ENCODE peak calls at places on chromosomes 7 and 10, in seven cellular contexts. S is K562, B is HCT116, Y is GM12878, N is A549, W is HepG2, C is SK-N-SH. O is an unnamed sample.

GRCh38 chr10:89171996-89172395 is 35.1 kb downstream of the CH25H start:
- DNase-seq in C (no peak), N (no peak), Y (no peak), W (no peak), S (no peak), B (no peak), O (no peak)

GRCh38 chr7:156122752-156123354 is 310.6 kb upstream of the SHH start:
- DNase-seq in Y (no peak), C (no peak), S (no peak), N (no peak), B (no peak), W (no peak), O (no peak)

GRCh38 chr10:77921395-77921794 is 5.2 kb downstream of the DLG5 start:
- DNase-seq in N (no peak), B (no peak), S (no peak), W (no peak), Y (no peak), C (no peak), O (no peak)

GRCh38 chr7:19522486-19522885 is 186.4 kb downstream of the POLR1F start:
- DNase-seq in B (no peak), Y (no peak), C (no peak), W (no peak), N (no peak), S (no peak), O (no peak)

GRCh38 chr7:42573904-42574692 is 337.1 kb upstream of the GLI3 start:
- DNase-seq in B (no peak), Y (no peak), W (no peak), N (no peak), S (no peak), C (no peak), O (no peak)

GRCh38 chr10:132350391-132350790 is 18.4 kb downstream of the LRRC27 start:
- DNase-seq in Y (no peak), B (no peak), W (no peak), S (no peak), N (no peak), C (no peak), O (no peak)

GRCh38 chr10:13001887-13002212 is 337 bp upstream of the CCDC3 start:
- DNase-seq in Y (no peak), B (no peak), N (no peak), S (no peak), C (no peak), W (no peak), O (no peak)

GRCh38 chr7:1720325-1720724 is 50.2 kb downstream of the ELFN1 start:
- DNase-seq in S (no peak), C (no peak), Y (no peak), W (no peak), B (no peak), N (no peak), O (no peak)

GRCh38 chr7:44134943-44135628 is 6.0 kb downstream of the MYL7 start:
- DNase-seq in N (no peak), S (no peak), C (no peak), W (no peak), B (no peak), Y (no peak), O (no peak)

GRCh38 chr7:138226001-138226476 is 149.8 kb downstream of the AKR1D1 start:
- DNase-seq in W (peak), Y (no peak), N (no peak), B (no peak), C (peak), S (no peak), O (no peak)

GRCh38 chr10:132399117-132400035 is 2.4 kb downstream of the PWWP2B start:
- DNase-seq in C (no peak), W (no peak), S (no peak), N (no peak), Y (no peak), B (no peak), O (no peak)

GRCh38 chr10:32054087-32054486 is 2.1 kb downstream of the KIF5B start:
- DNase-seq in N (no peak), W (peak), S (no peak), B (no peak), C (no peak), Y (no peak), O (peak)

GRCh38 chr7:5689118-5689517 is 92.3 kb downstream of the RNF216 start:
- DNase-seq in C (no peak), Y (no peak), W (no peak), S (no peak), B (no peak), N (no peak), O (no peak)

GRCh38 chr10:77513783-77514331 is 123.8 kb downstream of the KCNMA1 start:
- DNase-seq in W (no peak), N (peak), C (peak), S (no peak), B (peak), Y (no peak), O (peak)

GRCh38 chr7:142196066-142196840 is 61.6 kb downstream of the PRSS58 start:
- DNase-seq in C (no peak), B (no peak), W (no peak), Y (no peak), S (no peak), N (no peak), O (no peak)

GRCh38 chr10:71409516-71410104 is 12.9 kb downstream of the CDH23 start:
- DNase-seq in C (no peak), W (no peak), Y (no peak), S (no peak), B (no peak), N (no peak), O (no peak)

GRCh38 chr7:68133045-68133444 is 1136.4 kb downstream of the TYW1 start:
- DNase-seq in B (no peak), N (no peak), C (no peak), W (no peak), S (no peak), Y (no peak), O (no peak)

GRCh38 chr7:75966209-75966961 is 28.0 kb downstream of the TMEM120A start:
- DNase-seq in W (no peak), S (no peak), Y (no peak), C (peak), B (no peak), N (no peak), O (no peak)

GRCh38 chr10:132546567-132547420 is 9.2 kb downstream of the INPP5A start:
- DNase-seq in C (no peak), W (no peak), S (no peak), N (no peak), B (no peak), Y (no peak), O (no peak)

GRCh38 chr10:80599424-80599847 is 61.7 kb downstream of the SH2D4B start:
- DNase-seq in C (peak), N (peak), S (peak), W (peak), B (peak), Y (peak), O (peak)

GRCh38 chr7:5053175-5053574 is 7.5 kb downstream of the RBAK start:
- DNase-seq in N (no peak), C (no peak), S (no peak), Y (no peak), W (no peak), B (no peak), O (no peak)

GRCh38 chr10:61923210-61924024 is 21.9 kb downstream of the ARID5B start:
- DNase-seq in C (no peak), N (no peak), B (no peak), W (peak), Y (no peak), S (no peak), O (no peak)

GRCh38 chr10:13597909-13598308 is 11.1 kb downstream of the PRPF18 start:
- DNase-seq in W (no peak), B (no peak), Y (no peak), C (no peak), S (no peak), N (no peak), O (no peak)

GRCh38 chr7:10973942-10974716 is 457 bp downstream of the PHF14 start:
- DNase-seq in B (no peak), Y (no peak), S (peak), W (peak), C (peak), N (peak), O (peak)

GRCh38 chr7:113996405-113996804 is 77.6 kb upstream of the PPP1R3A start:
- DNase-seq in B (no peak), Y (no peak), C (no peak), W (no peak), S (no peak), N (no peak), O (no peak)

GRCh38 chr7:41219276-41219675 is 483.6 kb downstream of the INHBA start:
- DNase-seq in Y (no peak), C (no peak), N (no peak), W (no peak), S (no peak), B (no peak), O (peak)
- TF ChIP-seq REST in Y (no peak), C (no peak), N (no peak), W (no peak), S (no peak), B (no peak), O (no peak)

GRCh38 chr7:139423091-139423490 is 60.4 kb downstream of the KLRG2 start:
- DNase-seq in B (no peak), S (no peak), N (no peak), Y (no peak), W (no peak), C (no peak), O (no peak)
- H3K4me3 ChIP-seq in B (no peak), S (no peak), N (no peak), Y (no peak), W (no peak), C (no peak), O (no peak)

GRCh38 chr7:91941450-91941849 is 788 bp downstream of the AKAP9 start:
- DNase-seq in Y (no peak), C (peak), S (no peak), N (no peak), B (no peak), W (peak), O (peak)
- TF ChIP-seq REST in Y (no peak), C (no peak), S (no peak), N (no peak), B (no peak), W (no peak), O (no peak)

GRCh38 chr7:97022451-97023306 is 2.0 kb downstream of the DLX5 start:
- DNase-seq in W (no peak), S (no peak), B (no peak), C (peak), N (no peak), Y (no peak), O (peak)

GRCh38 chr7:97021443-97022261 is 3.0 kb downstream of the DLX5 start:
- DNase-seq in Y (no peak), B (no peak), N (no peak), W (no peak), S (no peak), C (no peak), O (peak)

GRCh38 chr7:97018775-97019535 is 5.7 kb downstream of the DLX5 start:
- DNase-seq in B (no peak), C (no peak), N (no peak), Y (no peak), S (no peak), W (no peak), O (peak)

GRCh38 chr7:97019710-97020109 is 4.9 kb downstream of the DLX5 start:
- DNase-seq in B (no peak), C (no peak), W (no peak), N (no peak), S (no peak), Y (no peak), O (no peak)

GRCh38 chr7:97020601-97021442 is 3.8 kb downstream of the DLX5 start:
- DNase-seq in Y (no peak), S (no peak), N (no peak), C (no peak), B (no peak), W (no peak), O (peak)
- H3K4me3 ChIP-seq in Y (no peak), S (no peak), N (no peak), C (no peak), B (no peak), W (no peak), O (peak)

O was measured in GM23338.